ENCODE peak calls at places on chromosomes 13 and 19, in seven cellular contexts. T, A, O, N, C, W and G are unnamed samples. For H3K4me1, the result is how much of the 10 kb centered on the place peaks cover.

GRCh38 chr19:33756177-33756576 is 40.5 kb upstream of the KCTD15 start:
- DNase-seq in T (no peak), W (no peak), N (no peak), C (no peak), A (no peak), O (no peak), G (no peak)

GRCh38 chr19:38395381-38396127 is 7.1 kb downstream of the SPRED3 start:
- DNase-seq in T (no peak), W (no peak), C (no peak), N (no peak), O (no peak), A (no peak), G (peak)

GRCh38 chr19:7360393-7360984 is 11.8 kb downstream of the ARHGEF18 start:
- DNase-seq in A (peak), W (no peak), O (peak), T (no peak), N (no peak), C (no peak), G (no peak)

GRCh38 chr19:35882074-35882832 is 13.9 kb downstream of the APLP1 start:
- DNase-seq in C (no peak), N (no peak), T (no peak), O (peak), A (peak), W (no peak), G (peak)

GRCh38 chr13:113669231-113669870 is 2.3 kb downstream of the GRK1 start:
- DNase-seq in A (no peak), W (no peak), C (no peak), O (no peak), T (no peak), N (no peak), G (no peak)

GRCh38 chr19:20558011-20558410 is 7.6 kb downstream of the ZNF737 start:
- DNase-seq in N (no peak), A (no peak), T (peak), O (no peak), C (no peak), W (no peak), G (no peak)

GRCh38 chr13:33228645-33229445 is 56.7 kb downstream of the STARD13 start:
- DNase-seq in N (no peak), A (peak), T (no peak), W (no peak), O (peak), C (no peak), G (no peak)

GRCh38 chr19:1272423-1273262 is 2.7 kb upstream of the FAM174C start:
- DNase-seq in N (no peak), T (no peak), C (no peak), W (no peak), A (no peak), O (no peak), G (no peak)

GRCh38 chr19:4533334-4533733 is 1.7 kb downstream of the PLIN5 start:
- DNase-seq in N (no peak), A (no peak), W (no peak), O (no peak), C (no peak), T (no peak), G (no peak)

GRCh38 chr19:35693835-35694599 is 10.3 kb upstream of the ZBTB32 start:
- DNase-seq in A (peak), W (peak), T (peak), N (peak), C (peak), O (peak), G (peak)

GRCh38 chr13:32314968-32315254 is 252 bp downstream of the ZAR1L start:
- DNase-seq in C (peak), N (no peak), A (peak), O (peak), W (peak), T (no peak), G (peak)

GRCh38 chr19:2922987-2923386 is 21.8 kb downstream of the ZNF77 start:
- DNase-seq in W (no peak), T (no peak), A (no peak), N (no peak), C (no peak), O (peak), G (no peak)

GRCh38 chr19:3324405-3324856 is 42.0 kb upstream of the NFIC start:
- DNase-seq in N (peak), T (peak), A (no peak), W (no peak), C (no peak), O (no peak), G (peak)

GRCh38 chr13:19634129-19634740 is 776 bp downstream of the MPHOSPH8 start:
- DNase-seq in A (peak), T (no peak), O (peak), W (no peak), C (peak), N (no peak), G (no peak)

GRCh38 chr19:47058621-47059020 is 10.2 kb upstream of the TMEM160 start:
- DNase-seq in W (peak), T (no peak), O (no peak), N (no peak), A (no peak), C (no peak), G (no peak)

GRCh38 chr19:49342291-49342721 is 7.1 kb downstream of the CD37 start:
- DNase-seq in O (no peak), A (no peak), T (no peak), W (no peak), N (no peak), C (no peak), G (no peak)

GRCh38 chr13:101757446-101758039 is 305.1 kb downstream of the ITGBL1 start:
- DNase-seq in N (no peak), A (peak), C (no peak), W (no peak), O (peak), T (no peak), G (no peak)

GRCh38 chr19:40445945-40446784 is 2.0 kb upstream of the SERTAD3 start:
- DNase-seq in C (no peak), W (no peak), N (no peak), T (no peak), O (no peak), A (no peak), G (no peak)

GRCh38 chr13:105527127-105527526 is 1008.3 kb downstream of the EFNB2 start:
- DNase-seq in N (no peak), T (no peak), W (no peak), O (no peak), C (no peak), A (no peak), G (no peak)

GRCh38 chr13:81987159-81987558 is 1646.2 kb upstream of the SPRY2 start:
- DNase-seq in T (no peak), N (no peak), W (no peak), O (no peak), C (no peak), A (no peak), G (no peak)

GRCh38 chr13:110716235-110716505 is 2.7 kb downstream of the ING1 start:
- DNase-seq in N (peak), O (peak), W (no peak), A (no peak), T (peak), C (peak), G (peak)

GRCh38 chr13:98480915-98481510 is 95.9 kb downstream of the STK24 start:
- DNase-seq in O (peak), N (no peak), W (no peak), A (no peak), T (no peak), C (no peak), G (no peak)

GRCh38 chr19:54594737-54595136 is 1.3 kb downstream of the LILRA1 start:
- DNase-seq in A (no peak), O (no peak), W (no peak), T (no peak), C (no peak), N (no peak), G (no peak)

GRCh38 chr13:100363351-100363750 is 225.2 kb downstream of the GGACT start:
- DNase-seq in C (no peak), T (no peak), O (peak), N (no peak), A (peak), W (no peak), G (no peak)

GRCh38 chr19:6668696-6669095 is 1.3 kb downstream of the TNFSF14 start:
- DNase-seq in C (no peak), W (no peak), O (no peak), T (no peak), A (no peak), N (no peak), G (peak)

GRCh38 chr13:44040070-44040753 is 160.5 kb downstream of the LACC1 start:
- DNase-seq in O (peak), T (no peak), N (no peak), C (no peak), W (no peak), A (peak), G (no peak)

GRCh38 chr13:78241278-78241919 is 322.8 kb upstream of the EDNRB start:
- DNase-seq in A (peak), O (peak), C (no peak), N (no peak), W (peak), T (peak), G (no peak)

GRCh38 chr13:74082741-74083160 is 51.5 kb downstream of the KLF12 start:
- DNase-seq in C (no peak), O (no peak), N (no peak), W (no peak), T (no peak), A (no peak), G (no peak)

GRCh38 chr19:5927439-5927821 is 13.4 kb downstream of the CAPS start:
- DNase-seq in O (no peak), C (no peak), W (no peak), A (no peak), T (no peak), N (no peak), G (no peak)

GRCh38 chr19:48442116-48443035 is 3.4 kb upstream of the GRWD1 start:
- DNase-seq in T (no peak), C (no peak), O (no peak), W (no peak), N (no peak), A (no peak), G (no peak)

GRCh38 chr19:31497709-31498108 is 148.5 kb upstream of the TSHZ3 start:
- DNase-seq in O (no peak), T (no peak), A (no peak), N (no peak), W (no peak), C (no peak), G (no peak)

GRCh38 chr19:9819590-9819898 is 665 bp upstream of the FBXL12 start:
- DNase-seq in T (no peak), C (no peak), A (no peak), N (no peak), W (no peak), O (no peak), G (no peak)
- H3K27ac ChIP-seq in T (peak), C (peak), A (no peak), N (peak), W (no peak), O (peak), G (peak)

DNA sequence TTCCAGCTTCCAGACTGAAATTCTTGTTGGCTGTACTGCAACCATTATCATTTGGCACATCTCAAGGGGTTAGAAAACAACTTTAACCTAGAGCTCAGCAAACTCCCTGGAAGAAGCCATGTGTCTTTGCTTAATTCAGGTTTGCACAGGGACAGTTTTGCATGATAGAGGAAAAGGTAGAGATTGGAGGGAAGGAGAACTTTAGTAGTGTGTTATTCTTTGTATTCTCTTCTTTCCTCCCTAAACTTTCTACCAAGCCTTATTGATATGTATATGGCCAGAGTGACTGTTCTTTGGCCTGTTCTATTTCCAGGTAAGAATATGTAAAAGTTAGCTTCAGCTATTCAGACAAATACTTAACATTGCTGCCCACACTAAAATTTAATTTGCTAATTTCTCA is 53.1 kb downstream of the UGGT2 start:
- DNase-seq in T (no peak), N (no peak), C (no peak), A (no peak), O (no peak), W (no peak), G (no peak)
- H3K4me3 ChIP-seq in T (no peak), N (no peak), C (no peak), A (no peak), O (no peak), W (no peak), G (no peak)

GRCh38 chr13:48571121-48571901 is 38.4 kb upstream of the RCBTB2 start:
- DNase-seq in O (peak), T (no peak), N (no peak), W (no peak), C (peak), A (peak), G (no peak)
- H3K4me1 ChIP-seq in O (under half), T (under half), N (under half), W (under half), C (half or more), A (under half), G (under half)

DNA sequence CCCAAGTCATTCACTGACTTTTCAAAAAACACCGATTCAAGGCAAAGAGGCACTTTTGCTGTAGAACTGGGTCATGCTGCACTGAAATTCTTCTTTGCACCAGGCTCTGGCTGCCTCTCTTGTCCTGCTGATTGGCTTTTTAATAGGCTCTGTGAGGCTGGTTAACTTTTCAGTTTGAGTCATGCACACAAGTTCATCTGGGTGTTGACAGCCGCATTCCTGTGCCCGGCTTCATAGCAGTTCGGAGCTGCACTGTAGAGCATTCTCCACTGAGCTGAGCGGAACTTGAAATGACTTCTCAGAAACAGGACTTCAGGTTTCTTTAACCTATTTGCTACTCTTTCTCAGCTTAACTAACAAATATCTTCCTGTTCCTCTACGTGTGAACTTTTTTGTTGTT is 978.3 kb downstream of the UQCRFS1 start:
- DNase-seq in O (peak), C (no peak), W (no peak), N (no peak), T (no peak), A (peak), G (no peak)
- H3K27ac ChIP-seq in O (no peak), C (no peak), W (no peak), N (no peak), T (no peak), A (no peak), G (no peak)

GRCh38 chr19:27746691-27747380 is 1466.1 kb downstream of the UQCRFS1 start:
- DNase-seq in T (peak), A (peak), C (no peak), W (no peak), O (peak), N (no peak), G (no peak)
- H3K4me3 ChIP-seq in T (peak), A (no peak), C (peak), W (no peak), O (no peak), N (no peak), G (no peak)

GRCh38 chr19:13214036-13214730 is 64.0 kb downstream of the IER2 start:
- DNase-seq in O (no peak), C (no peak), T (no peak), W (no peak), A (no peak), N (no peak), G (no peak)
- H3K4me1 ChIP-seq in O (under half), C (under half), T (under half), W (under half), A (under half), N (under half), G (under half)

GRCh38 chr13:35930665-35931631 is 200.2 kb downstream of the DCLK1 start:
- DNase-seq in O (peak), A (no peak), T (no peak), W (no peak), C (no peak), N (no peak), G (no peak)

GRCh38 chr13:35941374-35941773 is 189.8 kb downstream of the DCLK1 start:
- DNase-seq in N (no peak), O (no peak), A (no peak), W (no peak), T (no peak), C (no peak), G (no peak)

GRCh38 chr13:35940734-35941133 is 190.4 kb downstream of the DCLK1 start:
- DNase-seq in O (no peak), A (no peak), W (no peak), N (no peak), C (no peak), T (no peak), G (no peak)

DNA sequence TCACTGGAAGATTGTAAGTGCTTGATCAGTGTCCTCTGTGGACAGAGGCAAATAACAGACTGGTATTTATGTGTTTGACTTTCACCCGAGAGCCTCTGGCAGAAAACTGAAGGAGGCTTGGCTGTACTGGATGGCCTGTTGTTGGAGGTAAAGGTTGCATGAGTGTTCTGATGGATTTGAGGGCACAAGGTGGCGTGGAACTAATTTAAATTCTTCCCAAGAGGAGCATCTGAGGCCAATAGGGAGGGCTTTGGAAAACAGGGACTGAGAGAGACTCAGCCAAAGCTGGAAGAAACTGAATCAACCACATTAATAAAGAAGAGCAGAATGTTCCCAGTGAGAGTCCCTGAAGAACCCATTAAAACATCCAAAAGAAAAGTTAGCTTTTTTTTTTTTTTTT is 194.6 kb downstream of the DCLK1 start:
- DNase-seq in T (no peak), N (no peak), A (no peak), O (no peak), C (no peak), W (no peak), G (no peak)
- H3K27ac ChIP-seq in T (no peak), N (no peak), A (no peak), O (no peak), C (no peak), W (no peak), G (no peak)

DNA sequence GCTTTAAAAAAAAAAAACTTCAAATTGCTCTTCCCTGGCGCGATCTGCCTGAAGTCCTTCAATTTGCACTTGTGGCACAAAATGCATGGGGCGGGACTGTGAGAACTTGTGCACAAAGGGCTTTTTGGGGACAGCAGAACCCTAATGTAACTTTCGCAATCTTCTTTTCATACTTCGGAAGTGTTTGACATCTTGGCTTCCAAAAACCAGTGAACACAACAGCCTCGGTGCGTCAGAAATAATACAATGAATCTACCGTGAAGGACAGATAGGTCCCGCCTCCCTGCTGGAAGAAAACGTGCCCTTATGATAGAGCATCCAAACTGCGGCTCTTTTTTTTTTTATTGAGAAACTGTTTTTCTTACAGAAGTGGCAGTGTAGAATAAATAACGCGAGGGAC is 36.6 kb downstream of the KLF2 start:
- DNase-seq in A (no peak), C (no peak), T (no peak), O (no peak), W (no peak), N (no peak), G (no peak)
- H3K4me3 ChIP-seq in A (no peak), C (no peak), T (no peak), O (no peak), W (no peak), N (no peak), G (no peak)

GRCh38 chr19:18306903-18307681 is 15.8 kb downstream of the LSM4 start:
- DNase-seq in T (no peak), W (no peak), C (no peak), O (no peak), N (no peak), A (no peak), G (peak)

GRCh38 chr19:18301718-18302111 is 20.3 kb upstream of the JUND start:
- DNase-seq in O (no peak), C (no peak), A (no peak), T (no peak), N (no peak), W (no peak), G (no peak)

GRCh38 chr19:18306209-18306902 is 16.5 kb downstream of the LSM4 start:
- DNase-seq in O (no peak), A (no peak), T (no peak), N (no peak), C (no peak), W (no peak), G (no peak)

GRCh38 chr19:18304194-18304495 is 18.7 kb downstream of the LSM4 start:
- DNase-seq in C (no peak), W (no peak), O (no peak), T (peak), N (no peak), A (no peak), G (no peak)

GRCh38 chr19:18304496-18305312 is 18.2 kb downstream of the LSM4 start:
- DNase-seq in A (peak), O (peak), C (peak), W (no peak), T (peak), N (peak), G (peak)
- H3K4me1 ChIP-seq in A (under half), O (under half), C (under half), W (under half), T (under half), N (under half), G (half or more)

GRCh38 chr13:79311456-79311855 is 94.6 kb downstream of the RBM26 start:
- DNase-seq in C (no peak), O (no peak), A (no peak), T (no peak), W (no peak), N (no peak), G (no peak)
- H3K27ac ChIP-seq in C (no peak), O (no peak), A (no peak), T (no peak), W (no peak), N (no peak), G (no peak)